ENCODE peak calls at places on chromosomes 4 and X, in eight cellular contexts. S is right atrium auricular region; K is gastrocnemius medialis; W is psoas muscle; E is CD8-positive, alpha-beta T cell; G is suprapubic skin; U is MM.1S; I is cardiac muscle cell. Z is an unnamed sample.

GRCh38 chrX:64976673-64977040 is 407 bp upstream of the ZC4H2 start:
- DNase-seq in S (no peak), K (no peak), W (no peak), E (no peak), G (no peak), U (no peak), I (no peak), Z (no peak)

GRCh38 chr4:116688536-116688935 is 396.8 kb downstream of the TRAM1L1 start:
- DNase-seq in S (no peak), K (no peak), W (no peak), E (no peak), G (no peak), U (no peak), I (no peak), Z (no peak)

GRCh38 chr4:177064116-177064515 is 245.6 kb upstream of the NEIL3 start:
- DNase-seq in S (no peak), K (no peak), W (no peak), E (no peak), G (no peak), U (no peak), I (no peak), Z (no peak)

GRCh38 chrX:131728295-131729145 is 184.6 kb downstream of the OR13H1 start:
- DNase-seq in S (peak; percentile 79), K (no peak), W (peak; percentile 55), E (no peak), G (peak; percentile 81), U (peak; percentile 84), I (no peak), Z (no peak)

GRCh38 chr4:81166431-81166830 is 48.6 kb downstream of the PRKG2 start:
- DNase-seq in S (no peak), K (no peak), W (no peak), E (no peak), G (no peak), U (no peak), I (no peak), Z (peak; percentile 36)

GRCh38 chr4:186775867-186776266 is 52.2 kb upstream of the FAT1 start:
- DNase-seq in S (no peak), K (no peak), W (no peak), E (no peak), G (no peak), U (no peak), I (no peak), Z (no peak)

GRCh38 chr4:75985116-75985515 is 5.6 kb downstream of the SDAD1 start:
- DNase-seq in S (no peak), K (no peak), W (no peak), E (no peak), G (no peak), U (no peak), I (no peak), Z (peak; percentile 69)

GRCh38 chrX:107537815-107538214 is 88.4 kb downstream of the FRMPD3 start:
- DNase-seq in S (no peak), K (no peak), W (no peak), E (no peak), G (no peak), U (peak; percentile 20), I (peak; percentile 67), Z (peak; percentile 57)

GRCh38 chr4:26496207-26496783 is 6.0 kb upstream of the CCKAR start:
- DNase-seq in S (no peak), K (no peak), W (no peak), E (no peak), G (no peak), U (no peak), I (no peak), Z (no peak)

GRCh38 chrX:9578083-9578779 is 113.4 kb downstream of the TBL1X start:
- DNase-seq in S (no peak), K (no peak), W (no peak), E (no peak), G (no peak), U (no peak), I (no peak), Z (no peak)

GRCh38 chr4:32030406-32030805 is 1310.2 kb downstream of the PCDH7 start:
- DNase-seq in S (no peak), K (no peak), W (no peak), E (no peak), G (no peak), U (no peak), I (no peak), Z (no peak)

GRCh38 chrX:133437356-133437755 is 22.1 kb upstream of the GPC4 start:
- DNase-seq in S (no peak), K (no peak), W (no peak), E (no peak), G (no peak), U (no peak), I (no peak), Z (no peak)

GRCh38 chrX:96314974-96315373 is 369.7 kb upstream of the DIAPH2 start:
- DNase-seq in S (no peak), K (no peak), W (no peak), E (no peak), G (no peak), U (no peak), I (no peak), Z (peak; percentile 30)

GRCh38 chr4:168880811-168881595 is 129.1 kb downstream of the CBR4 start:
- DNase-seq in S (no peak), K (no peak), W (no peak), E (no peak), G (no peak), U (no peak), I (no peak), Z (no peak)

GRCh38 chrX:110210417-110211139 is 107.3 kb downstream of the AMMECR1 start:
- DNase-seq in S (no peak), K (no peak), W (no peak), E (no peak), G (no peak), U (no peak), I (no peak), Z (peak; percentile 87)

GRCh38 chr4:140151700-140152014 is 2.3 kb downstream of the MAML3 start:
- DNase-seq in S (peak; percentile 79), K (peak; percentile 64), W (peak; percentile 68), E (no peak), G (peak; percentile 89), U (peak; percentile 79), I (peak; percentile 93), Z (peak; percentile 87)

GRCh38 chr4:105710678-105711077 is 2.1 kb downstream of the GSTCD start:
- DNase-seq in S (no peak), K (no peak), W (no peak), E (no peak), G (no peak), U (no peak), I (no peak), Z (peak; percentile 2)

GRCh38 chr4:100894339-100894870 is 376.6 kb upstream of the EMCN start:
- DNase-seq in S (no peak), K (no peak), W (no peak), E (no peak), G (no peak), U (no peak), I (no peak), Z (no peak)

GRCh38 chrX:19893722-19894121 is 6.3 kb upstream of the SH3KBP1 start:
- DNase-seq in S (no peak), K (no peak), W (no peak), E (no peak), G (no peak), U (no peak), I (no peak), Z (peak; percentile 73)

GRCh38 chrX:41781500-41781899 is 57.5 kb downstream of the GPR82 start:
- DNase-seq in S (no peak), K (no peak), W (no peak), E (no peak), G (no peak), U (peak; percentile 63), I (peak; percentile 63), Z (peak; percentile 45)

GRCh38 chrX:126551306-126551705 is 1.3 kb downstream of the DCAF12L1 start:
- DNase-seq in S (no peak), K (no peak), W (no peak), E (no peak), G (no peak), U (no peak), I (no peak), Z (no peak)

GRCh38 chrX:150308532-150309157 is 54.5 kb upstream of the MAMLD1 start:
- DNase-seq in S (peak; percentile 50), K (no peak), W (no peak), E (no peak), G (no peak), U (no peak), I (no peak), Z (no peak)

GRCh38 chrX:49287665-49288064 is 15.8 kb upstream of the GAGE10 start:
- DNase-seq in S (no peak), K (no peak), W (no peak), E (no peak), G (no peak), U (no peak), I (no peak), Z (no peak)

GRCh38 chrX:141936080-141936479 is 32.4 kb downstream of the MAGEC1 start:
- DNase-seq in S (no peak), K (no peak), W (no peak), E (no peak), G (no peak), U (peak; percentile 24), I (no peak), Z (peak; percentile 25)
- TF ChIP-seq CTCF in S (no peak), K (no peak), W (no peak), E (no peak), G (no peak), U (peak; percentile 38), I (no peak), Z (no peak)

DNA sequence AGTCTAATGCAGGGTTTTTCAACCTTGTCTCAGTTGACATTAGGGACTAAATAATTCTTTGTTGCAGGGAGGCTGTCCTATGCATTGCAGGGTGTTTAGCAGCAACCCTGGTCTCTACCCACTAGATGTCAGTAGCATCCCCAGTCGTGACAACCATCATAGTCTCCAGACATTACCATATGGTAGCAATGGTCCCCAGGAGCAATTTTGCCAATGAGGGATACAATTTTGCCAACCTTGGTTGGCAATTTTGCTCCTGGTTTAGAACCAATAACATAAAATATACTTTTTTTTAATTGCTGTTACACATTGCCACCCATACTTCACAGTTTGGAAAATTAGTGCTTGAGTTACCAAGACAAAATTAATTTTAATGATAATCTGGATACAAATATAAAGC is 6.0 kb downstream of the EREG start:
- DNase-seq in S (no peak), K (no peak), W (no peak), E (no peak), G (no peak), U (peak; percentile 61), I (peak; percentile 60), Z (peak; percentile 82)
- H3K4me1 ChIP-seq in S (no peaks in the 10 kb centered on the region), K (peaks cover under 1% of the 10 kb centered on the region), W (peaks cover under 1% of the 10 kb centered on the region), E (no peaks in the 10 kb centered on the region), G (peaks cover 5% of the 10 kb centered on the region), U (peaks cover 20% of the 10 kb centered on the region), I (peaks cover 6% of the 10 kb centered on the region), Z (no peaks in the 10 kb centered on the region)

GRCh38 chr4:72987741-72988729 is 81.5 kb downstream of the COX18 start:
- DNase-seq in S (no peak), K (no peak), W (no peak), E (no peak), G (no peak), U (no peak), I (no peak), Z (peak; percentile 53)
- TF ChIP-seq CTCF in S (no peak), K (no peak), W (no peak), E (no peak), G (no peak), U (no peak), I (peak; percentile 23), Z (no peak)

DNA sequence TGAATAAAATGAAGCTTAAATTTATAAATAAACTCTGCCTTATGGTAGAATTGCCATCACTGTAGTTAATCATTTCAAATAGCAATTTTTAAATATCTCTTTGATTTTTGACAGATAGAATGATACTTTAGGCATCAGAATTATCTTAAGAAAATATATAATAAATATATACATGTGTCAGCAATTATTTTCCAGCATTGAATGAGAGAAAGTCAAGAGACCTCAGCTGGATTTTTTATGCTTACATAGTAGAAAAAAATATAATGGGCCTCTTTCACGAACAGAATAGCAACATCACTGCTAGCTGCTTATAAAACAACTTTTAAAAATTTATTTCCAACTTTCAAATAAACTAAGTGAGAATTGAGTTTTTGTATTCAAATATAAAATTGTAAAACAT is 424.0 kb upstream of the MAGEB16 start:
- DNase-seq in S (no peak), K (no peak), W (no peak), E (no peak), G (no peak), U (no peak), I (no peak), Z (no peak)
- H3K4me1 ChIP-seq in S (no peaks in the 10 kb centered on the region), K (no peaks in the 10 kb centered on the region), W (no peaks in the 10 kb centered on the region), E (no peaks in the 10 kb centered on the region), G (no peaks in the 10 kb centered on the region), U (no peaks in the 10 kb centered on the region), I (no peaks in the 10 kb centered on the region), Z (no peaks in the 10 kb centered on the region)

Z was measured in fibroblast of lung.